ENCODE peak calls at places on chromosomes 16 and 17, in five cellular contexts. One of them, this sample, is unnamed.
A peak's percentile ranks its signal among the peaks of the same experiment; 100 is the strongest.

GRCh38 chr17:13626703-13627102 is 25.0 kb upstream of the HS3ST3A1 start:
- DNase-seq in GM23248: peak; percentile 87
- DNase-seq in CD8-positive, alpha-beta T cell: no peak
- DNase-seq in upper lobe of right lung: no peak
- DNase-seq in mesendoderm: no peak
- DNase-seq in this sample: no peak

GRCh38 chr16:19542138-19542821 is 13.2 kb upstream of the VPS35L start:
- DNase-seq in mesendoderm: no peak
- DNase-seq in upper lobe of right lung: no peak
- DNase-seq in GM23248: no peak
- DNase-seq in CD8-positive, alpha-beta T cell: no peak
- DNase-seq in this sample: no peak

GRCh38 chr17:74043976-74044375 is 159.5 kb upstream of the RPL38 start:
- DNase-seq in GM23248: no peak
- DNase-seq in upper lobe of right lung: no peak
- DNase-seq in CD8-positive, alpha-beta T cell: no peak
- DNase-seq in mesendoderm: no peak
- DNase-seq in this sample: no peak

GRCh38 chr16:22262460-22262859 is 34.7 kb upstream of the POLR3E start:
- DNase-seq in upper lobe of right lung: no peak
- DNase-seq in CD8-positive, alpha-beta T cell: no peak
- DNase-seq in mesendoderm: no peak
- DNase-seq in GM23248: peak; percentile 60
- DNase-seq in this sample: no peak

GRCh38 chr16:30521873-30522641 is 4.3 kb downstream of the ZNF768 start:
- DNase-seq in GM23248: no peak
- DNase-seq in upper lobe of right lung: no peak
- DNase-seq in mesendoderm: no peak
- DNase-seq in CD8-positive, alpha-beta T cell: no peak
- DNase-seq in this sample: no peak

GRCh38 chr17:935485-935884 is 44.1 kb downstream of the NXN start:
- DNase-seq in mesendoderm: no peak
- DNase-seq in GM23248: no peak
- DNase-seq in upper lobe of right lung: no peak
- DNase-seq in CD8-positive, alpha-beta T cell: no peak
- DNase-seq in this sample: no peak

GRCh38 chr16:16014329-16015224 is 65.2 kb downstream of the ABCC1 start:
- DNase-seq in GM23248: peak; percentile 42
- DNase-seq in mesendoderm: no peak
- DNase-seq in upper lobe of right lung: no peak
- DNase-seq in CD8-positive, alpha-beta T cell: no peak
- DNase-seq in this sample: peak; percentile 60

GRCh38 chr17:80538484-80538883 is 6.2 kb upstream of the RPTOR start:
- DNase-seq in upper lobe of right lung: no peak
- DNase-seq in CD8-positive, alpha-beta T cell: no peak
- DNase-seq in GM23248: no peak
- DNase-seq in mesendoderm: no peak
- DNase-seq in this sample: no peak

GRCh38 chr17:44002141-44002848 is 2.1 kb upstream of the NAGS start:
- DNase-seq in CD8-positive, alpha-beta T cell: no peak
- DNase-seq in upper lobe of right lung: no peak
- DNase-seq in GM23248: peak; percentile 92
- DNase-seq in mesendoderm: no peak
- DNase-seq in this sample: no peak

GRCh38 chr17:7330099-7331015 is 1.2 kb upstream of the NEURL4 start:
- DNase-seq in CD8-positive, alpha-beta T cell: peak; percentile 58
- DNase-seq in upper lobe of right lung: peak; percentile 85
- DNase-seq in mesendoderm: peak; percentile 94
- DNase-seq in GM23248: peak; percentile 88
- DNase-seq in this sample: peak; percentile 90

GRCh38 chr16:57997176-57997527 is 3.3 kb downstream of the ZNF319 start:
- DNase-seq in mesendoderm: no peak
- DNase-seq in upper lobe of right lung: peak; percentile 58
- DNase-seq in GM23248: no peak
- DNase-seq in CD8-positive, alpha-beta T cell: no peak
- DNase-seq in this sample: no peak

GRCh38 chr17:18031955-18032354 is 7.0 kb downstream of the ATPAF2 start:
- DNase-seq in CD8-positive, alpha-beta T cell: no peak
- DNase-seq in mesendoderm: no peak
- DNase-seq in GM23248: no peak
- DNase-seq in upper lobe of right lung: no peak
- DNase-seq in this sample: no peak

GRCh38 chr17:30716461-30717289 is 107.8 kb downstream of the CRLF3 start:
- DNase-seq in CD8-positive, alpha-beta T cell: no peak
- DNase-seq in upper lobe of right lung: peak; percentile 60
- DNase-seq in GM23248: peak; percentile 26
- DNase-seq in mesendoderm: peak; percentile 66
- DNase-seq in this sample: no peak

GRCh38 chr16:47939690-47940089 is 216.1 kb downstream of the ABCC12 start:
- DNase-seq in mesendoderm: no peak
- DNase-seq in CD8-positive, alpha-beta T cell: no peak
- DNase-seq in GM23248: no peak
- DNase-seq in upper lobe of right lung: no peak
- DNase-seq in this sample: no peak

GRCh38 chr16:361872-362701 is 8.3 kb downstream of the MRPL28 start:
- DNase-seq in upper lobe of right lung: peak; percentile 89
- DNase-seq in CD8-positive, alpha-beta T cell: peak; percentile 62
- DNase-seq in mesendoderm: peak; percentile 84
- DNase-seq in GM23248: peak; percentile 82
- DNase-seq in this sample: peak; percentile 83

GRCh38 chr16:51326131-51326856 is 175.2 kb upstream of the SALL1 start:
- DNase-seq in GM23248: peak; percentile 91
- DNase-seq in mesendoderm: peak; percentile 60
- DNase-seq in upper lobe of right lung: no peak
- DNase-seq in CD8-positive, alpha-beta T cell: no peak
- DNase-seq in this sample: no peak

GRCh38 chr16:23803591-23804123 is 32.1 kb upstream of the PRKCB start:
- DNase-seq in CD8-positive, alpha-beta T cell: peak; percentile 59
- DNase-seq in mesendoderm: peak; percentile 60
- DNase-seq in upper lobe of right lung: peak; percentile 73
- DNase-seq in GM23248: peak; percentile 53
- DNase-seq in this sample: peak; percentile 89

GRCh38 chr16:81469710-81470481 is 25.3 kb downstream of the CMIP start:
- DNase-seq in mesendoderm: no peak
- DNase-seq in CD8-positive, alpha-beta T cell: peak; percentile 19
- DNase-seq in upper lobe of right lung: no peak
- DNase-seq in GM23248: no peak
- DNase-seq in this sample: no peak

GRCh38 chr17:4005296-4006164 is 41.3 kb upstream of the ATP2A3 start:
- DNase-seq in mesendoderm: no peak
- DNase-seq in GM23248: no peak
- DNase-seq in upper lobe of right lung: no peak
- DNase-seq in CD8-positive, alpha-beta T cell: no peak
- DNase-seq in this sample: no peak

GRCh38 chr17:4006165-4006589 is 41.9 kb upstream of the ATP2A3 start:
- DNase-seq in upper lobe of right lung: peak; percentile 78
- DNase-seq in mesendoderm: no peak
- DNase-seq in GM23248: no peak
- DNase-seq in CD8-positive, alpha-beta T cell: no peak
- DNase-seq in this sample: no peak

GRCh38 chr17:4004517-4005295 is 40.5 kb upstream of the ATP2A3 start:
- DNase-seq in mesendoderm: peak; percentile 82
- DNase-seq in upper lobe of right lung: peak; percentile 80
- DNase-seq in GM23248: peak; percentile 70
- DNase-seq in CD8-positive, alpha-beta T cell: peak; percentile 48
- DNase-seq in this sample: peak; percentile 64

GRCh38 chr17:4003131-4003500 is 38.9 kb upstream of the ATP2A3 start:
- DNase-seq in mesendoderm: no peak
- DNase-seq in CD8-positive, alpha-beta T cell: no peak
- DNase-seq in GM23248: no peak
- DNase-seq in upper lobe of right lung: no peak
- DNase-seq in this sample: no peak

GRCh38 chr17:4003501-4004421 is 39.5 kb upstream of the ATP2A3 start:
- DNase-seq in upper lobe of right lung: no peak
- DNase-seq in mesendoderm: peak; percentile 61
- DNase-seq in CD8-positive, alpha-beta T cell: no peak
- DNase-seq in GM23248: peak; percentile 36
- DNase-seq in this sample: no peak
- H3K27ac ChIP-seq in upper lobe of right lung: no peak overlapping the region
- H3K27ac ChIP-seq in mesendoderm: no peak overlapping the region
- H3K27ac ChIP-seq in CD8-positive, alpha-beta T cell: no peak overlapping the region
- H3K27ac ChIP-seq in GM23248: no peak overlapping the region
- H3K27ac ChIP-seq in this sample: no peak overlapping the region

DNA sequence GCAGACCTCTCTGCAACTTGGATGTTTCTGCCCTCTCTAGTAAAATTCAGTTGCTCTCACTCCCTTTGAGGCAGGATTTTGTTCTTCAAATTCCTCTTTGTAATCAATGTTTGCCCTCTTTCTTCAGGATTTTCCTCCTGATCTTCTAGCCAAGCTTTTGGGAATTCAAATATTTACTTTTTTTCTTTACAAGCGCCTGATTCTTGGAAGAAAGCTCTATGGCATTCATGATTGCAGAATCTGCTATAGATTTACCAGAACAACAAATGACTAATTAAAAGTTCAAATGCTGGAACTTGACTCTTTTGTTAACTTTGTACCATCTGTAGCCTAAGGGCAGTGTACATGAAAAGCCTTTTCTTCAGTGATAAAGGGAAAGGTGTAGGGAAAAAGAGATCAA is 63.7 kb upstream of the SHISA6 start:
- DNase-seq in GM23248: no peak
- DNase-seq in CD8-positive, alpha-beta T cell: no peak
- DNase-seq in upper lobe of right lung: no peak
- DNase-seq in mesendoderm: no peak
- DNase-seq in this sample: no peak
- H3K27ac ChIP-seq in GM23248: no peak overlapping the region
- H3K27ac ChIP-seq in CD8-positive, alpha-beta T cell: no peak overlapping the region
- H3K27ac ChIP-seq in upper lobe of right lung: no peak overlapping the region
- H3K27ac ChIP-seq in mesendoderm: no peak overlapping the region
- H3K27ac ChIP-seq in this sample: no peak overlapping the region

GRCh38 chr17:40491486-40491885 is 9.9 kb downstream of the TNS4 start:
- DNase-seq in mesendoderm: peak; percentile 31
- DNase-seq in upper lobe of right lung: no peak
- DNase-seq in CD8-positive, alpha-beta T cell: no peak
- DNase-seq in GM23248: no peak
- DNase-seq in this sample: no peak

GRCh38 chr17:40493697-40494096 is 7.7 kb downstream of the TNS4 start:
- DNase-seq in CD8-positive, alpha-beta T cell: no peak
- DNase-seq in mesendoderm: no peak
- DNase-seq in upper lobe of right lung: no peak
- DNase-seq in GM23248: no peak
- DNase-seq in this sample: no peak

GRCh38 chr17:40490289-40490853 is 11.1 kb downstream of the TNS4 start:
- DNase-seq in CD8-positive, alpha-beta T cell: no peak
- DNase-seq in upper lobe of right lung: no peak
- DNase-seq in GM23248: peak; percentile 92
- DNase-seq in mesendoderm: peak; percentile 88
- DNase-seq in this sample: peak; percentile 27

GRCh38 chr17:40487371-40488020 is 13.9 kb downstream of the TNS4 start:
- DNase-seq in GM23248: no peak
- DNase-seq in mesendoderm: no peak
- DNase-seq in upper lobe of right lung: no peak
- DNase-seq in CD8-positive, alpha-beta T cell: no peak
- DNase-seq in this sample: no peak

GRCh38 chr17:40490982-40491381 is 10.4 kb downstream of the TNS4 start:
- DNase-seq in upper lobe of right lung: no peak
- DNase-seq in GM23248: no peak
- DNase-seq in mesendoderm: no peak
- DNase-seq in CD8-positive, alpha-beta T cell: no peak
- DNase-seq in this sample: no peak
- H3K27ac ChIP-seq in upper lobe of right lung: no peak overlapping the region
- H3K27ac ChIP-seq in GM23248: peak overlapping the region; percentile 69
- H3K27ac ChIP-seq in mesendoderm: peak overlapping the region; percentile 41
- H3K27ac ChIP-seq in CD8-positive, alpha-beta T cell: no peak overlapping the region
- H3K27ac ChIP-seq in this sample: no peak overlapping the region

GRCh38 chr16:49661465-49662187 is 194.3 kb downstream of the ZNF423 start:
- DNase-seq in upper lobe of right lung: no peak
- DNase-seq in CD8-positive, alpha-beta T cell: no peak
- DNase-seq in mesendoderm: no peak
- DNase-seq in GM23248: no peak
- DNase-seq in this sample: no peak

GRCh38 chr16:49659356-49659755 is 196.6 kb downstream of the ZNF423 start:
- DNase-seq in upper lobe of right lung: no peak
- DNase-seq in CD8-positive, alpha-beta T cell: no peak
- DNase-seq in GM23248: no peak
- DNase-seq in mesendoderm: no peak
- DNase-seq in this sample: no peak

GRCh38 chr16:49664221-49665215 is 191.4 kb downstream of the ZNF423 start:
- DNase-seq in GM23248: peak; percentile 12
- DNase-seq in CD8-positive, alpha-beta T cell: no peak
- DNase-seq in upper lobe of right lung: no peak
- DNase-seq in mesendoderm: no peak
- DNase-seq in this sample: peak; percentile 62

GRCh38 chr16:49660647-49661046 is 195.3 kb downstream of the ZNF423 start:
- DNase-seq in mesendoderm: no peak
- DNase-seq in upper lobe of right lung: no peak
- DNase-seq in CD8-positive, alpha-beta T cell: no peak
- DNase-seq in GM23248: no peak
- DNase-seq in this sample: no peak

GRCh38 chr16:49663081-49664057 is 192.5 kb downstream of the ZNF423 start:
- DNase-seq in GM23248: peak; percentile 35
- DNase-seq in CD8-positive, alpha-beta T cell: no peak
- DNase-seq in upper lobe of right lung: no peak
- DNase-seq in mesendoderm: no peak
- DNase-seq in this sample: peak; percentile 16
- H3K27ac ChIP-seq in GM23248: no peak overlapping the region
- H3K27ac ChIP-seq in CD8-positive, alpha-beta T cell: no peak overlapping the region
- H3K27ac ChIP-seq in upper lobe of right lung: no peak overlapping the region
- H3K27ac ChIP-seq in mesendoderm: no peak overlapping the region
- H3K27ac ChIP-seq in this sample: peak overlapping the region; percentile 76